ENCODE peak calls at places on chromosomes 1 and 21, in four cellular contexts. One of them, this sample, is unnamed.

GRCh38 chr1:13469343-13469742 is 44.5 kb downstream of the LRRC38 start:
- DNase-seq in GM18507: no peak
- DNase-seq in activated gamma-delta T cell treated with Interleukin-2 at 50 U/mL for 16 hours: no peak
- DNase-seq in OCI-M1: peak; percentile 2
- DNase-seq in this sample: peak; percentile 28

GRCh38 chr1:119885903-119886783 is 10.2 kb downstream of the ADAM30 start:
- DNase-seq in GM18507: no peak
- DNase-seq in activated gamma-delta T cell treated with Interleukin-2 at 50 U/mL for 16 hours: peak; percentile 38
- DNase-seq in OCI-M1: peak; percentile 79
- DNase-seq in this sample: peak; percentile 24

GRCh38 chr1:23099171-23099536 is 69.5 kb downstream of the LUZP1 start:
- DNase-seq in GM18507: no peak
- DNase-seq in activated gamma-delta T cell treated with Interleukin-2 at 50 U/mL for 16 hours: no peak
- DNase-seq in OCI-M1: no peak
- DNase-seq in this sample: no peak

GRCh38 chr1:229863651-229864545 is 203.1 kb upstream of the GALNT2 start:
- DNase-seq in GM18507: no peak
- DNase-seq in activated gamma-delta T cell treated with Interleukin-2 at 50 U/mL for 16 hours: no peak
- DNase-seq in OCI-M1: no peak
- DNase-seq in this sample: no peak

GRCh38 chr1:227428803-227429202 is 110.5 kb upstream of the CDC42BPA start:
- DNase-seq in GM18507: no peak
- DNase-seq in activated gamma-delta T cell treated with Interleukin-2 at 50 U/mL for 16 hours: no peak
- DNase-seq in OCI-M1: no peak
- DNase-seq in this sample: no peak

GRCh38 chr1:5746611-5747427 is 245.4 kb downstream of the NPHP4 start:
- DNase-seq in GM18507: no peak
- DNase-seq in activated gamma-delta T cell treated with Interleukin-2 at 50 U/mL for 16 hours: no peak
- DNase-seq in OCI-M1: no peak
- DNase-seq in this sample: no peak

GRCh38 chr1:53293123-53293522 is 34.7 kb downstream of the LRP8 start:
- DNase-seq in GM18507: no peak
- DNase-seq in activated gamma-delta T cell treated with Interleukin-2 at 50 U/mL for 16 hours: no peak
- DNase-seq in OCI-M1: no peak
- DNase-seq in this sample: no peak

GRCh38 chr1:203273206-203273868 is 32.0 kb upstream of the BTG2 start:
- DNase-seq in GM18507: no peak
- DNase-seq in activated gamma-delta T cell treated with Interleukin-2 at 50 U/mL for 16 hours: peak; percentile 93
- DNase-seq in OCI-M1: peak; percentile 87
- DNase-seq in this sample: peak; percentile 55

GRCh38 chr1:78688701-78689100 is 39.1 kb downstream of the IFI44 start:
- DNase-seq in GM18507: no peak
- DNase-seq in activated gamma-delta T cell treated with Interleukin-2 at 50 U/mL for 16 hours: no peak
- DNase-seq in OCI-M1: peak; percentile 67
- DNase-seq in this sample: no peak

GRCh38 chr1:204108312-204109141 is 35.6 kb downstream of the SOX13 start:
- DNase-seq in GM18507: no peak
- DNase-seq in activated gamma-delta T cell treated with Interleukin-2 at 50 U/mL for 16 hours: no peak
- DNase-seq in OCI-M1: no peak
- DNase-seq in this sample: no peak

GRCh38 chr1:205354259-205354904 is 2.3 kb downstream of the KLHDC8A start:
- DNase-seq in GM18507: no peak
- DNase-seq in activated gamma-delta T cell treated with Interleukin-2 at 50 U/mL for 16 hours: peak; percentile 64
- DNase-seq in OCI-M1: peak; percentile 80
- DNase-seq in this sample: no peak

GRCh38 chr1:165063181-165063955 is 293.1 kb downstream of the LMX1A start:
- DNase-seq in GM18507: no peak
- DNase-seq in activated gamma-delta T cell treated with Interleukin-2 at 50 U/mL for 16 hours: no peak
- DNase-seq in OCI-M1: no peak
- DNase-seq in this sample: no peak

GRCh38 chr1:42380617-42381423 is at the start of gene RIMKLA:
- DNase-seq in GM18507: peak; percentile 86
- DNase-seq in activated gamma-delta T cell treated with Interleukin-2 at 50 U/mL for 16 hours: peak; percentile 34
- DNase-seq in OCI-M1: no peak
- DNase-seq in this sample: peak; percentile 80

GRCh38 chr1:193476748-193477147 is 290.3 kb upstream of the B3GALT2 start:
- DNase-seq in GM18507: no peak
- DNase-seq in activated gamma-delta T cell treated with Interleukin-2 at 50 U/mL for 16 hours: no peak
- DNase-seq in OCI-M1: no peak
- DNase-seq in this sample: no peak

GRCh38 chr1:15919316-15919715 is 56.6 kb downstream of the ZBTB17 start:
- DNase-seq in GM18507: no peak
- DNase-seq in activated gamma-delta T cell treated with Interleukin-2 at 50 U/mL for 16 hours: peak; percentile 56
- DNase-seq in OCI-M1: no peak
- DNase-seq in this sample: no peak

GRCh38 chr1:110588486-110588885 is 17.7 kb downstream of the KCNA2 start:
- DNase-seq in GM18507: no peak
- DNase-seq in activated gamma-delta T cell treated with Interleukin-2 at 50 U/mL for 16 hours: no peak
- DNase-seq in OCI-M1: no peak
- DNase-seq in this sample: no peak

GRCh38 chr1:193417420-193417819 is 231.0 kb upstream of the B3GALT2 start:
- DNase-seq in GM18507: no peak
- DNase-seq in activated gamma-delta T cell treated with Interleukin-2 at 50 U/mL for 16 hours: peak; percentile 21
- DNase-seq in OCI-M1: peak; percentile 72
- DNase-seq in this sample: no peak

GRCh38 chr1:204087181-204087892 is 14.4 kb downstream of the SOX13 start:
- DNase-seq in GM18507: no peak
- DNase-seq in activated gamma-delta T cell treated with Interleukin-2 at 50 U/mL for 16 hours: no peak
- DNase-seq in OCI-M1: no peak
- DNase-seq in this sample: no peak

GRCh38 chr1:167666416-167666815 is 36.4 kb downstream of the RCSD1 start:
- DNase-seq in GM18507: no peak
- DNase-seq in activated gamma-delta T cell treated with Interleukin-2 at 50 U/mL for 16 hours: no peak
- DNase-seq in OCI-M1: no peak
- DNase-seq in this sample: no peak

GRCh38 chr21:23016617-23017016 is 2018.4 kb downstream of the NCAM2 start:
- DNase-seq in GM18507: no peak
- DNase-seq in activated gamma-delta T cell treated with Interleukin-2 at 50 U/mL for 16 hours: no peak
- DNase-seq in OCI-M1: peak; percentile 61
- DNase-seq in this sample: no peak

GRCh38 chr1:86205741-86206140 is 49.2 kb upstream of the COL24A1 start:
- DNase-seq in GM18507: no peak
- DNase-seq in activated gamma-delta T cell treated with Interleukin-2 at 50 U/mL for 16 hours: no peak
- DNase-seq in OCI-M1: no peak
- DNase-seq in this sample: no peak

This sample was measured in GM12891.